ENCODE peak calls at places on chromosome 15, in ten cellular contexts. One of them, this sample, is unnamed.

GRCh38 chr15:62874933-62875625 is 167.5 kb upstream of the TPM1 start:
- DNase-seq in anterior cingulate cortex: no peak
- DNase-seq in HFFc6: no peak
- DNase-seq in NCI-H446: no peak
- DNase-seq in lung microvascular endothelial cell: no peak
- DNase-seq in stimulated activated CD8-positive, alpha-beta memory T cell treated with anti-CD3 and anti-CD28 coated beads, Interleukin-15, amount 100 ng/mL, for 24 hours: no peak
- DNase-seq in HCEC 1CT: no peak
- DNase-seq in GDM1: no peak
- DNase-seq in stimulated activated CD4-positive, alpha-beta T cell treated with anti-CD3 and anti-CD28 coated beads, Interleukin-2, amount 100 ng/mL, for 4 hours: no peak
- DNase-seq in T-helper 9 cell: no peak
- DNase-seq in this sample: no peak

GRCh38 chr15:45660231-45660979 is 25.6 kb downstream of the SQOR start:
- DNase-seq in anterior cingulate cortex: no peak
- DNase-seq in HFFc6: peak
- DNase-seq in NCI-H446: no peak
- DNase-seq in lung microvascular endothelial cell: no peak
- DNase-seq in stimulated activated CD8-positive, alpha-beta memory T cell treated with anti-CD3 and anti-CD28 coated beads, Interleukin-15, amount 100 ng/mL, for 24 hours: no peak
- DNase-seq in HCEC 1CT: peak
- DNase-seq in GDM1: no peak
- DNase-seq in stimulated activated CD4-positive, alpha-beta T cell treated with anti-CD3 and anti-CD28 coated beads, Interleukin-2, amount 100 ng/mL, for 4 hours: no peak
- DNase-seq in T-helper 9 cell: no peak
- DNase-seq in this sample: no peak

GRCh38 chr15:95990833-95991232 is 339.7 kb upstream of the NR2F2 start:
- DNase-seq in anterior cingulate cortex: no peak
- DNase-seq in HFFc6: no peak
- DNase-seq in NCI-H446: no peak
- DNase-seq in lung microvascular endothelial cell: no peak
- DNase-seq in stimulated activated CD8-positive, alpha-beta memory T cell treated with anti-CD3 and anti-CD28 coated beads, Interleukin-15, amount 100 ng/mL, for 24 hours: no peak
- DNase-seq in HCEC 1CT: no peak
- DNase-seq in GDM1: no peak
- DNase-seq in stimulated activated CD4-positive, alpha-beta T cell treated with anti-CD3 and anti-CD28 coated beads, Interleukin-2, amount 100 ng/mL, for 4 hours: no peak
- DNase-seq in T-helper 9 cell: no peak
- DNase-seq in this sample: no peak

GRCh38 chr15:68677996-68678395 is 99.2 kb downstream of the CORO2B start:
- DNase-seq in anterior cingulate cortex: no peak
- DNase-seq in HFFc6: no peak
- DNase-seq in NCI-H446: no peak
- DNase-seq in lung microvascular endothelial cell: no peak
- DNase-seq in stimulated activated CD8-positive, alpha-beta memory T cell treated with anti-CD3 and anti-CD28 coated beads, Interleukin-15, amount 100 ng/mL, for 24 hours: no peak
- DNase-seq in HCEC 1CT: no peak
- DNase-seq in GDM1: no peak
- DNase-seq in stimulated activated CD4-positive, alpha-beta T cell treated with anti-CD3 and anti-CD28 coated beads, Interleukin-2, amount 100 ng/mL, for 4 hours: no peak
- DNase-seq in T-helper 9 cell: no peak
- DNase-seq in this sample: no peak

GRCh38 chr15:27897481-27897880 is 201.6 kb downstream of the OCA2 start:
- DNase-seq in anterior cingulate cortex: no peak
- DNase-seq in HFFc6: no peak
- DNase-seq in NCI-H446: no peak
- DNase-seq in lung microvascular endothelial cell: no peak
- DNase-seq in stimulated activated CD8-positive, alpha-beta memory T cell treated with anti-CD3 and anti-CD28 coated beads, Interleukin-15, amount 100 ng/mL, for 24 hours: no peak
- DNase-seq in HCEC 1CT: no peak
- DNase-seq in GDM1: no peak
- DNase-seq in stimulated activated CD4-positive, alpha-beta T cell treated with anti-CD3 and anti-CD28 coated beads, Interleukin-2, amount 100 ng/mL, for 4 hours: no peak
- DNase-seq in T-helper 9 cell: no peak
- DNase-seq in this sample: no peak

GRCh38 chr15:97101572-97101971 is 771.1 kb downstream of the NR2F2 start:
- DNase-seq in anterior cingulate cortex: no peak
- DNase-seq in HFFc6: no peak
- DNase-seq in NCI-H446: no peak
- DNase-seq in lung microvascular endothelial cell: no peak
- DNase-seq in stimulated activated CD8-positive, alpha-beta memory T cell treated with anti-CD3 and anti-CD28 coated beads, Interleukin-15, amount 100 ng/mL, for 24 hours: no peak
- DNase-seq in HCEC 1CT: no peak
- DNase-seq in GDM1: no peak
- DNase-seq in stimulated activated CD4-positive, alpha-beta T cell treated with anti-CD3 and anti-CD28 coated beads, Interleukin-2, amount 100 ng/mL, for 4 hours: no peak
- DNase-seq in T-helper 9 cell: no peak
- DNase-seq in this sample: no peak

GRCh38 chr15:39255760-39256159 is 325.1 kb upstream of the THBS1 start:
- DNase-seq in anterior cingulate cortex: no peak
- DNase-seq in HFFc6: no peak
- DNase-seq in NCI-H446: peak
- DNase-seq in lung microvascular endothelial cell: no peak
- DNase-seq in stimulated activated CD8-positive, alpha-beta memory T cell treated with anti-CD3 and anti-CD28 coated beads, Interleukin-15, amount 100 ng/mL, for 24 hours: no peak
- DNase-seq in HCEC 1CT: no peak
- DNase-seq in GDM1: no peak
- DNase-seq in stimulated activated CD4-positive, alpha-beta T cell treated with anti-CD3 and anti-CD28 coated beads, Interleukin-2, amount 100 ng/mL, for 4 hours: no peak
- DNase-seq in T-helper 9 cell: no peak
- DNase-seq in this sample: no peak

GRCh38 chr15:93451265-93451664 is 362.3 kb upstream of the RGMA start:
- DNase-seq in anterior cingulate cortex: no peak
- DNase-seq in HFFc6: no peak
- DNase-seq in NCI-H446: no peak
- DNase-seq in lung microvascular endothelial cell: no peak
- DNase-seq in stimulated activated CD8-positive, alpha-beta memory T cell treated with anti-CD3 and anti-CD28 coated beads, Interleukin-15, amount 100 ng/mL, for 24 hours: no peak
- DNase-seq in HCEC 1CT: no peak
- DNase-seq in GDM1: no peak
- DNase-seq in stimulated activated CD4-positive, alpha-beta T cell treated with anti-CD3 and anti-CD28 coated beads, Interleukin-2, amount 100 ng/mL, for 4 hours: no peak
- DNase-seq in T-helper 9 cell: no peak
- DNase-seq in this sample: no peak

GRCh38 chr15:64430000-64430735 is 30.2 kb upstream of the ZNF609 start:
- DNase-seq in anterior cingulate cortex: no peak
- DNase-seq in HFFc6: peak
- DNase-seq in NCI-H446: peak
- DNase-seq in lung microvascular endothelial cell: peak
- DNase-seq in stimulated activated CD8-positive, alpha-beta memory T cell treated with anti-CD3 and anti-CD28 coated beads, Interleukin-15, amount 100 ng/mL, for 24 hours: no peak
- DNase-seq in HCEC 1CT: peak
- DNase-seq in GDM1: peak
- DNase-seq in stimulated activated CD4-positive, alpha-beta T cell treated with anti-CD3 and anti-CD28 coated beads, Interleukin-2, amount 100 ng/mL, for 4 hours: peak
- DNase-seq in T-helper 9 cell: peak
- DNase-seq in this sample: no peak

GRCh38 chr15:73865379-73865778 is 8.0 kb upstream of the TBC1D21 start:
- DNase-seq in anterior cingulate cortex: no peak
- DNase-seq in HFFc6: no peak
- DNase-seq in NCI-H446: no peak
- DNase-seq in lung microvascular endothelial cell: no peak
- DNase-seq in stimulated activated CD8-positive, alpha-beta memory T cell treated with anti-CD3 and anti-CD28 coated beads, Interleukin-15, amount 100 ng/mL, for 24 hours: no peak
- DNase-seq in HCEC 1CT: no peak
- DNase-seq in GDM1: no peak
- DNase-seq in stimulated activated CD4-positive, alpha-beta T cell treated with anti-CD3 and anti-CD28 coated beads, Interleukin-2, amount 100 ng/mL, for 4 hours: no peak
- DNase-seq in T-helper 9 cell: no peak
- DNase-seq in this sample: no peak

GRCh38 chr15:29134239-29134638 is 135.4 kb downstream of the NSMCE3 start:
- DNase-seq in anterior cingulate cortex: no peak
- DNase-seq in HFFc6: no peak
- DNase-seq in NCI-H446: no peak
- DNase-seq in lung microvascular endothelial cell: no peak
- DNase-seq in stimulated activated CD8-positive, alpha-beta memory T cell treated with anti-CD3 and anti-CD28 coated beads, Interleukin-15, amount 100 ng/mL, for 24 hours: no peak
- DNase-seq in HCEC 1CT: no peak
- DNase-seq in GDM1: no peak
- DNase-seq in stimulated activated CD4-positive, alpha-beta T cell treated with anti-CD3 and anti-CD28 coated beads, Interleukin-2, amount 100 ng/mL, for 4 hours: no peak
- DNase-seq in T-helper 9 cell: no peak
- DNase-seq in this sample: no peak

GRCh38 chr15:78671626-78672211 is 30.7 kb upstream of the CHRNB4 start:
- DNase-seq in anterior cingulate cortex: no peak
- DNase-seq in HFFc6: no peak
- DNase-seq in NCI-H446: peak
- DNase-seq in lung microvascular endothelial cell: no peak
- DNase-seq in stimulated activated CD8-positive, alpha-beta memory T cell treated with anti-CD3 and anti-CD28 coated beads, Interleukin-15, amount 100 ng/mL, for 24 hours: no peak
- DNase-seq in HCEC 1CT: no peak
- DNase-seq in GDM1: no peak
- DNase-seq in stimulated activated CD4-positive, alpha-beta T cell treated with anti-CD3 and anti-CD28 coated beads, Interleukin-2, amount 100 ng/mL, for 4 hours: no peak
- DNase-seq in T-helper 9 cell: no peak
- DNase-seq in this sample: no peak

GRCh38 chr15:62719316-62719715 is 323.2 kb upstream of the TPM1 start:
- DNase-seq in anterior cingulate cortex: no peak
- DNase-seq in HFFc6: peak
- DNase-seq in NCI-H446: no peak
- DNase-seq in lung microvascular endothelial cell: no peak
- DNase-seq in stimulated activated CD8-positive, alpha-beta memory T cell treated with anti-CD3 and anti-CD28 coated beads, Interleukin-15, amount 100 ng/mL, for 24 hours: no peak
- DNase-seq in HCEC 1CT: peak
- DNase-seq in GDM1: no peak
- DNase-seq in stimulated activated CD4-positive, alpha-beta T cell treated with anti-CD3 and anti-CD28 coated beads, Interleukin-2, amount 100 ng/mL, for 4 hours: no peak
- DNase-seq in T-helper 9 cell: no peak
- DNase-seq in this sample: no peak

GRCh38 chr15:60469893-60470641 is 8.9 kb downstream of the ICE2 start:
- DNase-seq in anterior cingulate cortex: no peak
- DNase-seq in HFFc6: no peak
- DNase-seq in NCI-H446: no peak
- DNase-seq in lung microvascular endothelial cell: peak
- DNase-seq in stimulated activated CD8-positive, alpha-beta memory T cell treated with anti-CD3 and anti-CD28 coated beads, Interleukin-15, amount 100 ng/mL, for 24 hours: no peak
- DNase-seq in HCEC 1CT: peak
- DNase-seq in GDM1: no peak
- DNase-seq in stimulated activated CD4-positive, alpha-beta T cell treated with anti-CD3 and anti-CD28 coated beads, Interleukin-2, amount 100 ng/mL, for 4 hours: no peak
- DNase-seq in T-helper 9 cell: no peak
- DNase-seq in this sample: peak

GRCh38 chr15:43204016-43204901 is 16.6 kb downstream of the EPB42 start:
- DNase-seq in anterior cingulate cortex: no peak
- DNase-seq in HFFc6: peak
- DNase-seq in NCI-H446: no peak
- DNase-seq in lung microvascular endothelial cell: peak
- DNase-seq in stimulated activated CD8-positive, alpha-beta memory T cell treated with anti-CD3 and anti-CD28 coated beads, Interleukin-15, amount 100 ng/mL, for 24 hours: no peak
- DNase-seq in HCEC 1CT: peak
- DNase-seq in GDM1: no peak
- DNase-seq in stimulated activated CD4-positive, alpha-beta T cell treated with anti-CD3 and anti-CD28 coated beads, Interleukin-2, amount 100 ng/mL, for 4 hours: peak
- DNase-seq in T-helper 9 cell: peak
- DNase-seq in this sample: peak

This sample was measured in Caki2.